ENCODE peak calls at places on chromosome 16, in ten cellular contexts. X is AG04450, L is pancreas, Z is Caco-2, P is neural progenitor cell, V is lower leg skin, O is cardiac fibroblast, C is left ventricle myocardium inferior, J is body of pancreas, S is HCT116. Q is an unnamed sample.

GRCh38 chr16:11515540-11516430 is 70.9 kb downstream of the LITAF start:
- DNase-seq in X (no peak), L (no peak), Z (no peak), P (no peak), V (no peak), O (no peak), C (no peak), J (no peak), S (no peak), Q (no peak)

GRCh38 chr16:77499373-77500285 is 64.8 kb upstream of the ADAMTS18 start:
- DNase-seq in X (no peak), L (no peak), Z (no peak), P (no peak), V (no peak), O (peak), C (peak), J (no peak), S (no peak), Q (peak)

GRCh38 chr16:88473666-88474534 is 20.8 kb downstream of the ZFPM1 start:
- DNase-seq in X (peak), L (peak), Z (no peak), P (no peak), V (no peak), O (peak), C (peak), J (peak), S (no peak), Q (no peak)

GRCh38 chr16:3171181-3171854 is 16.7 kb upstream of the OR1F1 start:
- DNase-seq in X (no peak), L (no peak), Z (no peak), P (peak), V (no peak), O (no peak), C (no peak), J (no peak), S (no peak), Q (no peak)

GRCh38 chr16:30958164-30959083 is 870 bp downstream of the SETD1A start:
- DNase-seq in X (no peak), L (peak), Z (peak), P (peak), V (no peak), O (peak), C (peak), J (peak), S (peak), Q (no peak)

GRCh38 chr16:60674241-60674640 is 1362.0 kb downstream of the CDH8 start:
- DNase-seq in X (no peak), L (no peak), Z (no peak), P (no peak), V (no peak), O (no peak), C (no peak), J (no peak), S (no peak), Q (no peak)

GRCh38 chr16:87160752-87161337 is 156.3 kb downstream of the C16orf95 start:
- DNase-seq in X (no peak), L (no peak), Z (no peak), P (no peak), V (no peak), O (no peak), C (no peak), J (no peak), S (no peak), Q (no peak)

GRCh38 chr16:27314161-27314723 is 468 bp downstream of the IL4R start:
- DNase-seq in X (peak), L (peak), Z (peak), P (no peak), V (peak), O (peak), C (peak), J (peak), S (peak), Q (peak)

GRCh38 chr16:5971924-5972323 is 874.3 kb upstream of the EEF2KMT start:
- DNase-seq in X (no peak), L (no peak), Z (no peak), P (no peak), V (no peak), O (no peak), C (no peak), J (no peak), S (no peak), Q (no peak)

GRCh38 chr16:10552998-10553491 is 27.4 kb downstream of the EMP2 start:
- DNase-seq in X (no peak), L (no peak), Z (no peak), P (peak), V (no peak), O (no peak), C (peak), J (peak), S (no peak), Q (no peak)

GRCh38 chr16:67163903-67164558 is 514 bp upstream of the HSF4 start:
- DNase-seq in X (no peak), L (no peak), Z (no peak), P (peak), V (peak), O (no peak), C (no peak), J (no peak), S (no peak), Q (no peak)

GRCh38 chr16:89122322-89122831 is 28.7 kb downstream of the ACSF3 start:
- DNase-seq in X (no peak), L (no peak), Z (no peak), P (no peak), V (no peak), O (no peak), C (no peak), J (no peak), S (no peak), Q (no peak)

GRCh38 chr16:48231675-48232214 is 12.4 kb upstream of the LONP2 start:
- DNase-seq in X (peak), L (peak), Z (peak), P (peak), V (no peak), O (peak), C (peak), J (no peak), S (peak), Q (peak)

GRCh38 chr16:83115491-83116232 is 488.9 kb downstream of the CDH13 start:
- DNase-seq in X (no peak), L (no peak), Z (peak), P (no peak), V (no peak), O (no peak), C (no peak), J (no peak), S (no peak), Q (no peak)

GRCh38 chr16:86952769-86953168 is 364.4 kb downstream of the C16orf95 start:
- DNase-seq in X (no peak), L (no peak), Z (no peak), P (no peak), V (no peak), O (no peak), C (no peak), J (no peak), S (no peak), Q (no peak)

GRCh38 chr16:17515421-17516210 is 44.9 kb upstream of the XYLT1 start:
- DNase-seq in X (no peak), L (no peak), Z (no peak), P (no peak), V (no peak), O (peak), C (no peak), J (no peak), S (no peak), Q (no peak)

GRCh38 chr16:878071-878784 is 77.7 kb upstream of the GNG13 start:
- DNase-seq in X (no peak), L (no peak), Z (no peak), P (peak), V (no peak), O (no peak), C (peak), J (no peak), S (peak), Q (no peak)

GRCh38 chr16:11155284-11155806 is 100.7 kb downstream of the SOCS1 start:
- DNase-seq in X (peak), L (no peak), Z (no peak), P (no peak), V (no peak), O (peak), C (no peak), J (no peak), S (no peak), Q (peak)

GRCh38 chr16:287298-287811 is 4.4 kb downstream of the PDIA2 start:
- DNase-seq in X (no peak), L (peak), Z (no peak), P (no peak), V (no peak), O (no peak), C (no peak), J (peak), S (no peak), Q (no peak)

GRCh38 chr16:695355-696089 is 5.3 kb upstream of the WDR24 start:
- DNase-seq in X (no peak), L (peak), Z (peak), P (peak), V (peak), O (no peak), C (no peak), J (peak), S (no peak), Q (no peak)

GRCh38 chr16:47377156-47377555 is 83.7 kb downstream of the ITFG1 start:
- DNase-seq in X (peak), L (no peak), Z (no peak), P (no peak), V (no peak), O (no peak), C (no peak), J (no peak), S (no peak), Q (no peak)

GRCh38 chr16:86353185-86353584 is 157.1 kb upstream of the FOXF1 start:
- DNase-seq in X (peak), L (no peak), Z (no peak), P (no peak), V (no peak), O (no peak), C (no peak), J (no peak), S (no peak), Q (no peak)

GRCh38 chr16:88999457-89000206 is 22.6 kb upstream of the CBFA2T3 start:
- DNase-seq in X (no peak), L (no peak), Z (no peak), P (no peak), V (no peak), O (peak), C (no peak), J (no peak), S (no peak), Q (no peak)

GRCh38 chr16:50021509-50021908 is 3.5 kb upstream of the CNEP1R1 start:
- DNase-seq in X (no peak), L (no peak), Z (peak), P (peak), V (no peak), O (peak), C (no peak), J (no peak), S (no peak), Q (no peak)

GRCh38 chr16:78425957-78426590 is 326.6 kb downstream of the WWOX start:
- DNase-seq in X (no peak), L (no peak), Z (no peak), P (no peak), V (no peak), O (no peak), C (no peak), J (no peak), S (no peak), Q (no peak)

GRCh38 chr16:24540575-24541240 is 1.3 kb downstream of the RBBP6 start:
- DNase-seq in X (no peak), L (peak), Z (peak), P (peak), V (no peak), O (no peak), C (no peak), J (no peak), S (no peak), Q (no peak)

GRCh38 chr16:66081967-66082366 is 284.5 kb upstream of the CDH5 start:
- DNase-seq in X (peak), L (no peak), Z (no peak), P (no peak), V (no peak), O (peak), C (no peak), J (no peak), S (peak), Q (no peak)

GRCh38 chr16:8712589-8713361 is 38.4 kb downstream of the ABAT start:
- DNase-seq in X (no peak), L (no peak), Z (peak), P (peak), V (no peak), O (no peak), C (no peak), J (no peak), S (no peak), Q (no peak)

GRCh38 chr16:77324727-77325126 is 110.1 kb downstream of the ADAMTS18 start:
- DNase-seq in X (no peak), L (no peak), Z (no peak), P (no peak), V (no peak), O (no peak), C (no peak), J (no peak), S (no peak), Q (no peak)

GRCh38 chr16:10852948-10853347 is 24.1 kb upstream of the CIITA start:
- DNase-seq in X (no peak), L (no peak), Z (no peak), P (no peak), V (no peak), O (no peak), C (no peak), J (no peak), S (no peak), Q (no peak)

GRCh38 chr16:30957456-30958163 is at the start of gene SETD1A:
- DNase-seq in X (peak), L (peak), Z (peak), P (peak), V (peak), O (peak), C (peak), J (peak), S (peak), Q (peak)

GRCh38 chr16:89970011-89970410 is 21.5 kb downstream of the DEF8 start:
- DNase-seq in X (no peak), L (no peak), Z (no peak), P (no peak), V (no peak), O (no peak), C (no peak), J (no peak), S (no peak), Q (no peak)

GRCh38 chr16:19885456-19886060 is 910 bp upstream of the GPRC5B start:
- DNase-seq in X (no peak), L (peak), Z (no peak), P (no peak), V (peak), O (peak), C (peak), J (peak), S (no peak), Q (no peak)
- H3K4me3 ChIP-seq in X (peak), L (peak), Z (no peak), P (no peak), V (no peak), O (peak), C (peak), J (no peak), S (no peak), Q (peak)

GRCh38 chr16:84268231-84268630 is 26.4 kb upstream of the WFDC1 start:
- DNase-seq in X (no peak), L (no peak), Z (no peak), P (no peak), V (no peak), O (no peak), C (no peak), J (no peak), S (no peak), Q (no peak)

GRCh38 chr16:84262939-84263338 is 23.1 kb upstream of the KCNG4 start:
- DNase-seq in X (no peak), L (no peak), Z (no peak), P (no peak), V (no peak), O (no peak), C (no peak), J (no peak), S (no peak), Q (no peak)

GRCh38 chr16:84267380-84267779 is 27.3 kb upstream of the WFDC1 start:
- DNase-seq in X (no peak), L (no peak), Z (no peak), P (no peak), V (no peak), O (no peak), C (no peak), J (no peak), S (no peak), Q (no peak)

GRCh38 chr16:84268661-84269060 is 26.0 kb upstream of the WFDC1 start:
- DNase-seq in X (no peak), L (no peak), Z (no peak), P (peak), V (no peak), O (no peak), C (no peak), J (no peak), S (no peak), Q (no peak)

GRCh38 chr16:84266451-84266850 is 26.6 kb upstream of the KCNG4 start:
- DNase-seq in X (no peak), L (peak), Z (peak), P (peak), V (no peak), O (peak), C (peak), J (no peak), S (peak), Q (no peak)
- TF ChIP-seq CTCF in X (no peak), L (no peak), Z (no peak), P (no peak), V (no peak), O (no peak), C (no peak), J (no peak), S (no peak), Q (no peak)

GRCh38 chr16:68473358-68474064 is 25.2 kb upstream of the SMPD3 start:
- DNase-seq in X (no peak), L (no peak), Z (no peak), P (no peak), V (no peak), O (no peak), C (no peak), J (no peak), S (no peak), Q (no peak)

GRCh38 chr16:68468849-68469248 is 20.5 kb upstream of the SMPD3 start:
- DNase-seq in X (no peak), L (no peak), Z (no peak), P (no peak), V (peak), O (no peak), C (no peak), J (no peak), S (no peak), Q (no peak)

GRCh38 chr16:68469728-68470460 is 21.6 kb upstream of the SMPD3 start:
- DNase-seq in X (no peak), L (no peak), Z (no peak), P (no peak), V (no peak), O (no peak), C (no peak), J (no peak), S (no peak), Q (no peak)

GRCh38 chr16:68472581-68472980 is 24.3 kb upstream of the SMPD3 start:
- DNase-seq in X (no peak), L (no peak), Z (no peak), P (no peak), V (no peak), O (no peak), C (no peak), J (no peak), S (no peak), Q (no peak)

GRCh38 chr16:68470461-68471150 is 22.3 kb upstream of the SMPD3 start:
- DNase-seq in X (no peak), L (no peak), Z (no peak), P (no peak), V (no peak), O (no peak), C (peak), J (no peak), S (no peak), Q (no peak)
- H3K4me3 ChIP-seq in X (no peak), L (no peak), Z (no peak), P (no peak), V (no peak), O (no peak), C (peak), J (no peak), S (no peak), Q (no peak)

GRCh38 chr16:56878455-56878854 is 13.4 kb downstream of the SLC12A3 start:
- DNase-seq in X (no peak), L (no peak), Z (no peak), P (no peak), V (no peak), O (no peak), C (no peak), J (no peak), S (no peak), Q (no peak)
- TF ChIP-seq CTCF in X (no peak), L (no peak), Z (no peak), P (no peak), V (no peak), O (no peak), C (no peak), J (no peak), S (no peak), Q (no peak)

DNA sequence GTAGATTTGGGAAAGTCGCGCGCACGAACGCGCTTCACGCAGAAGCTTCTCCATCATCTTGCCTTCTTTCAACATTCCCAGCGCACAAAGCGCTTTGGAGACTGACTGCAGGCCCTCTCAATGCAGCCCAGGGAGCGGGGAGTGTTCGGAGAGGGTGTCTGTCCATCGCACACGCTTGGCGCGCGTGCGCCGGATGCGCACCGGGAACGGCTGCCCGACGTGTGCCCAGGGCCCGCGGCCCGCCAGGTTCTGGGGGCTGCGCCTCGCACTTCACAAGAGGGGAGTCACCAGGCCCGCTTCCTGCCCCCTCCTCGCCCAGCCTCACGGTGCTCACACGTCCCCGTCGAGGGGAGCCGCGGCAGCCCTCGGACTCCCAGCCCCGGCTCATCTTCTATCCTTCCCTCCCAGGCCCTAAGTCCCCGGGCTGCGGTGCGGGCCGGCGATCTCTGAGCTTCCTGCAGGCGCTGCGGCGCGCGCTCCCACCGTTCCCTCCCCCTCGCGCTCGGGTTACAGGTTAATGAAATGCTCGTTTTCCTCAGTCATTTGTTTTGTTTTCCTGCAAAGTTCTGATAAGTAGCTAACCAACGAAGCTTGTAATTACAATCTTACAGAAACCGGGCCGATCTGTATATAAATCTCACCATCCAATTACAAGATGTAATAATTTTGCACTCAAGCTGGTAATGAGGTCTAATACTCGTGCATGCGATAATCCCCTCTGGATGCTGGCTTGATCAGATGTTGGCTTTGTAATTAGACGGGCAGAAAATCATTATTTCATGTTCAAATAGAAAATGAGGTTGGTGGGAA is 2.9 kb upstream of the IRX3 start:
- DNase-seq in X (no peak), L (no peak), Z (no peak), P (peak), V (no peak), O (no peak), C (no peak), J (no peak), S (no peak), Q (no peak)
- H3K4me3 ChIP-seq in X (no peak), L (no peak), Z (no peak), P (peak), V (no peak), O (no peak), C (peak), J (no peak), S (no peak), Q (no peak)

Q was measured in astrocyte of the cerebellum.